ENCODE peak calls at places on chromosomes 13 and 19, in ten cellular contexts. E is amygdala, N is astrocyte of the spinal cord, Z is neural crest cell, X is activated T-cell treated with anti-CD3 and anti-CD28 coated beads for 4 hours, P is tibial artery, B is tibial nerve, D is substantia nigra, M is progenitor cell of endocrine pancreas, T is glutamatergic neuron. U is an unnamed sample.

GRCh38 chr19:13091400-13092161 is 11.1 kb downstream of the LYL1 start:
- DNase-seq in E (peak), N (peak), Z (no peak), X (no peak), P (peak), B (peak), D (peak), M (no peak), T (peak), U (peak)

GRCh38 chr19:6464070-6464873 is at the start of gene CRB3:
- DNase-seq in E (no peak), N (no peak), Z (no peak), X (peak), P (no peak), B (no peak), D (no peak), M (peak), T (no peak), U (no peak)

GRCh38 chr13:87314822-87315221 is 356.3 kb upstream of the SLITRK5 start:
- DNase-seq in E (no peak), N (no peak), Z (no peak), X (no peak), P (no peak), B (no peak), D (no peak), M (no peak), T (no peak), U (no peak)

GRCh38 chr19:10368101-10368803 is 12.1 kb downstream of the TYK2 start:
- DNase-seq in E (no peak), N (no peak), Z (no peak), X (no peak), P (no peak), B (no peak), D (no peak), M (no peak), T (no peak), U (no peak)

GRCh38 chr13:73200432-73200831 is 141.6 kb downstream of the KLF5 start:
- DNase-seq in E (no peak), N (peak), Z (no peak), X (no peak), P (no peak), B (no peak), D (no peak), M (no peak), T (no peak), U (no peak)

GRCh38 chr13:61414686-61415664 is 674 bp downstream of the PCDH20 start:
- DNase-seq in E (no peak), N (peak), Z (peak), X (no peak), P (no peak), B (no peak), D (no peak), M (peak), T (peak), U (peak)

GRCh38 chr13:97249093-97249787 is 27.1 kb downstream of the MBNL2 start:
- DNase-seq in E (no peak), N (peak), Z (no peak), X (no peak), P (no peak), B (no peak), D (no peak), M (no peak), T (no peak), U (no peak)

GRCh38 chr13:98495627-98496238 is 81.2 kb downstream of the STK24 start:
- DNase-seq in E (no peak), N (no peak), Z (no peak), X (no peak), P (no peak), B (no peak), D (no peak), M (no peak), T (no peak), U (no peak)

GRCh38 chr19:2014731-2015610 is 543 bp downstream of the BTBD2 start:
- DNase-seq in E (no peak), N (no peak), Z (no peak), X (no peak), P (no peak), B (no peak), D (no peak), M (no peak), T (peak), U (peak)

GRCh38 chr13:55572862-55573261 is 1567.9 kb upstream of the PRR20A start:
- DNase-seq in E (no peak), N (no peak), Z (no peak), X (no peak), P (no peak), B (no peak), D (no peak), M (no peak), T (no peak), U (no peak)

GRCh38 chr19:46574533-46574932 is 26.6 kb upstream of the CALM3 start:
- DNase-seq in E (no peak), N (no peak), Z (no peak), X (peak), P (no peak), B (no peak), D (no peak), M (no peak), T (no peak), U (no peak)

GRCh38 chr13:66899955-66900354 is 330.2 kb downstream of the PCDH9 start:
- DNase-seq in E (no peak), N (no peak), Z (no peak), X (no peak), P (no peak), B (no peak), D (no peak), M (no peak), T (no peak), U (no peak)

GRCh38 chr13:73171926-73172325 is 113.1 kb downstream of the KLF5 start:
- DNase-seq in E (no peak), N (no peak), Z (no peak), X (no peak), P (no peak), B (no peak), D (no peak), M (no peak), T (no peak), U (no peak)

GRCh38 chr13:59801107-59801880 is 362.4 kb downstream of the DIAPH3 start:
- DNase-seq in E (no peak), N (no peak), Z (no peak), X (no peak), P (no peak), B (no peak), D (no peak), M (no peak), T (no peak), U (no peak)

GRCh38 chr13:55347528-55347927 is 1793.2 kb upstream of the PRR20A start:
- DNase-seq in E (no peak), N (no peak), Z (no peak), X (no peak), P (no peak), B (no peak), D (no peak), M (no peak), T (no peak), U (no peak)

GRCh38 chr13:25171517-25172302 is at the start of gene AMER2:
- DNase-seq in E (peak), N (peak), Z (peak), X (no peak), P (no peak), B (peak), D (peak), M (peak), T (peak), U (peak)

GRCh38 chr19:35869327-35870123 is 1.2 kb downstream of the APLP1 start:
- DNase-seq in E (peak), N (peak), Z (peak), X (peak), P (peak), B (no peak), D (peak), M (peak), T (peak), U (no peak)

GRCh38 chr13:27960362-27961226 is 8.5 kb downstream of the CDX2 start:
- DNase-seq in E (no peak), N (no peak), Z (peak), X (no peak), P (no peak), B (no peak), D (no peak), M (peak), T (peak), U (no peak)

GRCh38 chr13:41064493-41064892 is 3.2 kb downstream of the WBP4 start:
- DNase-seq in E (no peak), N (peak), Z (no peak), X (no peak), P (no peak), B (no peak), D (no peak), M (no peak), T (no peak), U (no peak)

GRCh38 chr13:51523082-51523518 is 61.2 kb upstream of the WDFY2 start:
- DNase-seq in E (no peak), N (peak), Z (no peak), X (no peak), P (peak), B (no peak), D (no peak), M (no peak), T (no peak), U (no peak)

GRCh38 chr13:24893863-24894262 is 129.9 kb downstream of the RNF17 start:
- DNase-seq in E (no peak), N (no peak), Z (no peak), X (no peak), P (no peak), B (no peak), D (no peak), M (no peak), T (no peak), U (no peak)

GRCh38 chr13:35917252-35917941 is 213.8 kb downstream of the DCLK1 start:
- DNase-seq in E (no peak), N (peak), Z (no peak), X (no peak), P (no peak), B (no peak), D (peak), M (no peak), T (no peak), U (no peak)

GRCh38 chr19:15422311-15423075 is 3.7 kb upstream of the AKAP8L start:
- DNase-seq in E (no peak), N (no peak), Z (no peak), X (no peak), P (no peak), B (no peak), D (no peak), M (no peak), T (no peak), U (no peak)

GRCh38 chr13:52776726-52777125 is 37.1 kb upstream of the CNMD start:
- DNase-seq in E (no peak), N (no peak), Z (no peak), X (no peak), P (no peak), B (no peak), D (no peak), M (no peak), T (no peak), U (no peak)

GRCh38 chr13:25217023-25217909 is 45.2 kb upstream of the AMER2 start:
- DNase-seq in E (no peak), N (peak), Z (peak), X (no peak), P (no peak), B (no peak), D (no peak), M (no peak), T (no peak), U (no peak)

GRCh38 chr13:66069570-66069969 is 1160.6 kb downstream of the PCDH9 start:
- DNase-seq in E (no peak), N (peak), Z (no peak), X (no peak), P (no peak), B (no peak), D (no peak), M (no peak), T (no peak), U (no peak)

GRCh38 chr19:33344611-33345010 is 28.9 kb upstream of the CEBPG start:
- DNase-seq in E (no peak), N (no peak), Z (no peak), X (no peak), P (no peak), B (no peak), D (no peak), M (no peak), T (no peak), U (no peak)

GRCh38 chr13:110400786-110401533 is 93.9 kb downstream of the COL4A2 start:
- DNase-seq in E (no peak), N (no peak), Z (no peak), X (no peak), P (no peak), B (no peak), D (no peak), M (no peak), T (no peak), U (no peak)

GRCh38 chr13:114279770-114280169 is 1.6 kb upstream of the UPF3A start:
- DNase-seq in E (no peak), N (no peak), Z (no peak), X (no peak), P (no peak), B (no peak), D (no peak), M (no peak), T (no peak), U (no peak)

U was measured in sigmoid colon.